ENCODE peak calls at places on chromosomes 5 and 9, in nine cellular contexts. O, F, I, R, J, X, A, H and T are unnamed samples.

GRCh38 chr9:27303219-27303618 is 6.3 kb upstream of the EQTN start:
- DNase-seq in O (no peak), F (no peak), I (no peak), R (no peak), J (no peak), X (peak; percentile 30), A (peak; percentile 5), H (no peak), T (peak; percentile 40)

GRCh38 chr5:122705876-122706275 is 69.0 kb upstream of the SNX2 start:
- DNase-seq in O (no peak), F (no peak), I (no peak), R (no peak), J (no peak), X (no peak), A (no peak), H (no peak), T (no peak)

GRCh38 chr5:15645376-15645775 is 145.4 kb downstream of the FBXL7 start:
- DNase-seq in O (no peak), F (no peak), I (no peak), R (no peak), J (no peak), X (no peak), A (no peak), H (peak; percentile 12), T (no peak)

GRCh38 chr5:108801776-108802175 is 54.1 kb downstream of the FER start:
- DNase-seq in O (no peak), F (no peak), I (peak; percentile 84), R (no peak), J (no peak), X (peak; percentile 92), A (peak; percentile 46), H (peak; percentile 89), T (no peak)

GRCh38 chr5:82754347-82754746 is 322.8 kb downstream of the TMEM167A start:
- DNase-seq in O (no peak), F (no peak), I (no peak), R (no peak), J (no peak), X (peak; percentile 75), A (no peak), H (no peak), T (no peak)

GRCh38 chr9:87516222-87516930 is 18.7 kb downstream of the DAPK1 start:
- DNase-seq in O (no peak), F (no peak), I (no peak), R (no peak), J (peak; percentile 80), X (no peak), A (no peak), H (peak; percentile 40), T (peak; percentile 91)

GRCh38 chr9:97954550-97954989 is 16.6 kb upstream of the HEMGN start:
- DNase-seq in O (peak; percentile 14), F (no peak), I (peak; percentile 59), R (no peak), J (no peak), X (peak; percentile 57), A (no peak), H (peak; percentile 9), T (no peak)

GRCh38 chr9:124410321-124410913 is 4.8 kb downstream of the PSMB7 start:
- DNase-seq in O (no peak), F (no peak), I (no peak), R (no peak), J (no peak), X (no peak), A (no peak), H (peak; percentile 51), T (no peak)

GRCh38 chr9:70438341-70438924 is 24.0 kb upstream of the KLF9 start:
- DNase-seq in O (no peak), F (no peak), I (peak; percentile 68), R (no peak), J (no peak), X (peak; percentile 41), A (peak; percentile 55), H (peak; percentile 95), T (peak; percentile 64)

GRCh38 chr5:67537439-67538342 is 341.1 kb upstream of the CD180 start:
- DNase-seq in O (no peak), F (no peak), I (no peak), R (no peak), J (no peak), X (no peak), A (no peak), H (peak; percentile 57), T (no peak)

GRCh38 chr5:120304653-120305052 is 159.4 kb upstream of the PRR16 start:
- DNase-seq in O (no peak), F (no peak), I (no peak), R (no peak), J (no peak), X (peak; percentile 71), A (no peak), H (peak; percentile 55), T (no peak)

GRCh38 chr9:26357803-26358339 is 534.7 kb downstream of the CAAP1 start:
- DNase-seq in O (no peak), F (no peak), I (no peak), R (no peak), J (no peak), X (no peak), A (no peak), H (no peak), T (no peak)

GRCh38 chr9:136508729-136509500 is 26.1 kb upstream of the SEC16A start:
- DNase-seq in O (no peak), F (no peak), I (no peak), R (no peak), J (no peak), X (no peak), A (no peak), H (no peak), T (no peak)

GRCh38 chr5:1405121-1405520 is 40.1 kb downstream of the SLC6A3 start:
- DNase-seq in O (no peak), F (no peak), I (no peak), R (peak; percentile 47), J (peak; percentile 47), X (no peak), A (no peak), H (no peak), T (no peak)

GRCh38 chr5:79075646-79076426 is 6.3 kb downstream of the BHMT2 start:
- DNase-seq in O (no peak), F (no peak), I (no peak), R (no peak), J (no peak), X (no peak), A (no peak), H (no peak), T (no peak)

GRCh38 chr9:135526730-135527571 is 5.7 kb downstream of the LCN1 start:
- DNase-seq in O (no peak), F (peak; percentile 48), I (no peak), R (no peak), J (peak; percentile 60), X (no peak), A (no peak), H (no peak), T (no peak)

GRCh38 chr9:124453586-124454191 is 3.4 kb downstream of the ADGRD2 start:
- DNase-seq in O (no peak), F (no peak), I (peak; percentile 21), R (peak; percentile 55), J (peak; percentile 56), X (no peak), A (no peak), H (no peak), T (no peak)

GRCh38 chr9:123434619-123435240 is 78.7 kb downstream of the CRB2 start:
- DNase-seq in O (no peak), F (peak; percentile 27), I (no peak), R (no peak), J (peak; percentile 36), X (no peak), A (no peak), H (no peak), T (no peak)

GRCh38 chr5:155631116-155631515 is 617.6 kb downstream of the KIF4B start:
- DNase-seq in O (no peak), F (no peak), I (no peak), R (no peak), J (no peak), X (no peak), A (peak; percentile 67), H (no peak), T (no peak)

GRCh38 chr9:114401344-114401743 is 13.6 kb upstream of the AKNA start:
- DNase-seq in O (no peak), F (no peak), I (no peak), R (no peak), J (no peak), X (no peak), A (no peak), H (no peak), T (no peak)
- TF ChIP-seq CTCF in O (no peak), F (no peak), I (no peak), R (no peak), J (no peak), X (no peak), A (no peak), H (no peak), T (no peak)

GRCh38 chr9:131100445-131100844 is 4.1 kb downstream of the AIF1L start:
- DNase-seq in O (no peak), F (no peak), I (no peak), R (no peak), J (no peak), X (no peak), A (no peak), H (no peak), T (no peak)
- H3K4me3 ChIP-seq in O (no peak overlapping the region), F (no peak overlapping the region), I (no peak overlapping the region), R (no peak overlapping the region), J (no peak overlapping the region), X (no peak overlapping the region), A (no peak overlapping the region), H (no peak overlapping the region), T (no peak overlapping the region)

GRCh38 chr5:146068977-146069779 is 36.2 kb downstream of the PLAC8L1 start:
- DNase-seq in O (no peak), F (no peak), I (no peak), R (no peak), J (no peak), X (no peak), A (no peak), H (no peak), T (no peak)

GRCh38 chr5:146068136-146068717 is 37.1 kb downstream of the PLAC8L1 start:
- DNase-seq in O (no peak), F (no peak), I (no peak), R (peak; percentile 66), J (no peak), X (no peak), A (no peak), H (no peak), T (no peak)

GRCh38 chr5:146071171-146071570 is 34.2 kb downstream of the PLAC8L1 start:
- DNase-seq in O (no peak), F (no peak), I (no peak), R (no peak), J (no peak), X (no peak), A (no peak), H (no peak), T (no peak)

GRCh38 chr5:146066968-146067367 is 38.4 kb downstream of the PLAC8L1 start:
- DNase-seq in O (no peak), F (no peak), I (no peak), R (no peak), J (no peak), X (no peak), A (no peak), H (no peak), T (no peak)

GRCh38 chr5:146069780-146070099 is 35.6 kb downstream of the PLAC8L1 start:
- DNase-seq in O (no peak), F (no peak), I (no peak), R (no peak), J (no peak), X (no peak), A (no peak), H (no peak), T (no peak)
- TF ChIP-seq CTCF in O (no peak), F (no peak), I (no peak), R (no peak), J (no peak), X (no peak), A (no peak), H (no peak), T (no peak)

GRCh38 chr9:121179930-121180681 is 21.6 kb downstream of the RAB14 start:
- DNase-seq in O (no peak), F (no peak), I (no peak), R (no peak), J (no peak), X (no peak), A (no peak), H (no peak), T (no peak)
- H3K4me3 ChIP-seq in O (no peak overlapping the region), F (no peak overlapping the region), I (no peak overlapping the region), R (no peak overlapping the region), J (no peak overlapping the region), X (no peak overlapping the region), A (no peak overlapping the region), H (no peak overlapping the region), T (no peak overlapping the region)